ENCODE peak calls at places on chromosomes 11 and 22, in five cellular contexts. F, V, X, A and L are unnamed samples.

GRCh38 chr11:64971421-64972233 is at the start of gene MAJIN:
- DNase-seq in V (no peak), F (peak), A (peak), X (no peak), L (peak)

GRCh38 chr11:94449437-94449836 is 44.2 kb downstream of the MRE11 start:
- DNase-seq in X (no peak), A (no peak), V (no peak), F (peak), L (no peak)

GRCh38 chr11:122811721-122812120 is 26.6 kb upstream of the CRTAM start:
- DNase-seq in A (no peak), X (no peak), V (no peak), F (no peak), L (no peak)

GRCh38 chr11:41784513-41785335 is 325.3 kb upstream of the LRRC4C start:
- DNase-seq in F (no peak), A (no peak), X (no peak), V (no peak), L (no peak)

GRCh38 chr11:92154611-92155010 is 70.0 kb upstream of the FAT3 start:
- DNase-seq in A (no peak), V (no peak), F (no peak), X (no peak), L (no peak)

GRCh38 chr11:67354314-67355022 is 1.1 kb upstream of the POLD4 start:
- DNase-seq in F (peak), V (no peak), A (no peak), X (no peak), L (no peak)

GRCh38 chr11:126137146-126137545 is 74.3 kb downstream of the RPUSD4 start:
- DNase-seq in V (no peak), A (no peak), F (no peak), X (no peak), L (no peak)

GRCh38 chr11:132999519-132999918 is 532.8 kb downstream of the OPCML start:
- DNase-seq in F (no peak), A (no peak), V (no peak), X (no peak), L (no peak)

GRCh38 chr22:29478326-29479276 is 1.4 kb upstream of the NEFH start:
- DNase-seq in V (peak), X (no peak), A (no peak), F (peak), L (no peak)

GRCh38 chr11:41895106-41895505 is 435.7 kb upstream of the LRRC4C start:
- DNase-seq in X (no peak), F (no peak), A (no peak), V (no peak), L (no peak)

GRCh38 chr11:2702771-2703486 is 3.1 kb upstream of the KCNQ1OT1 start:
- DNase-seq in F (no peak), X (no peak), V (no peak), A (no peak), L (no peak)

GRCh38 chr11:95487391-95487790 is 256.4 kb upstream of the SESN3 start:
- DNase-seq in X (no peak), F (no peak), A (no peak), V (no peak), L (no peak)

GRCh38 chr11:126446581-126446980 is 91.1 kb downstream of the ST3GAL4 start:
- DNase-seq in A (no peak), F (no peak), V (no peak), X (no peak), L (no peak)

GRCh38 chr11:86577663-86578636 is 94.5 kb downstream of the ME3 start:
- DNase-seq in A (no peak), F (peak), X (no peak), V (no peak), L (no peak)

GRCh38 chr22:24803064-24803542 is 2.9 kb upstream of the SGSM1 start:
- DNase-seq in V (peak), X (peak), A (peak), F (peak), L (peak)

GRCh38 chr11:86523738-86524602 is 148.4 kb downstream of the ME3 start:
- DNase-seq in A (no peak), V (no peak), F (peak), X (no peak), L (no peak)

GRCh38 chr11:64304316-64305072 is 830 bp upstream of the ESRRA start:
- DNase-seq in X (peak), V (peak), F (peak), A (peak), L (peak)

GRCh38 chr11:26599421-26599820 is 27.4 kb upstream of the MUC15 start:
- DNase-seq in V (no peak), F (peak), A (no peak), X (no peak), L (no peak)

GRCh38 chr22:45475063-45475747 is 27.5 kb upstream of the FBLN1 start:
- DNase-seq in F (peak), V (no peak), A (no peak), X (no peak), L (no peak)

GRCh38 chr22:43401233-43401632 is 10.6 kb upstream of the MPPED1 start:
- DNase-seq in X (no peak), F (no peak), V (no peak), A (no peak), L (no peak)

GRCh38 chr11:66465371-66466224 is 1.1 kb upstream of the PELI3 start:
- DNase-seq in X (no peak), V (no peak), A (no peak), F (no peak), L (no peak)

GRCh38 chr11:66884443-66884842 is 27.6 kb downstream of the LRFN4 start:
- DNase-seq in V (no peak), X (no peak), A (no peak), F (no peak), L (no peak)

GRCh38 chr11:69801513-69802335 is 17.5 kb downstream of the FGF3 start:
- DNase-seq in F (peak), A (peak), X (no peak), V (peak), L (peak)

GRCh38 chr11:69123593-69124545 is 31.9 kb upstream of the SMIM38 start:
- DNase-seq in X (no peak), F (no peak), A (no peak), V (no peak), L (no peak)

GRCh38 chr11:61949169-61950034 is 749 bp upstream of the BEST1 start:
- DNase-seq in X (peak), A (peak), V (no peak), F (peak), L (no peak)

GRCh38 chr11:1926156-1927031 is 6.9 kb downstream of the TNNT3 start:
- DNase-seq in F (no peak), X (no peak), A (no peak), V (no peak), L (no peak)

GRCh38 chr22:27798526-27799333 is 2.8 kb downstream of the MN1 start:
- DNase-seq in X (no peak), V (no peak), A (no peak), F (peak), L (no peak)

GRCh38 chr11:2569321-2569721 is 124.5 kb downstream of the KCNQ1 start:
- DNase-seq in F (no peak), A (no peak), V (no peak), X (peak), L (no peak)

GRCh38 chr11:45606514-45607024 is 58.9 kb downstream of the CHST1 start:
- DNase-seq in F (no peak), V (peak), X (no peak), A (peak), L (no peak)

GRCh38 chr22:29512031-29512430 is 32.0 kb downstream of the NEFH start:
- DNase-seq in V (no peak), A (no peak), F (no peak), X (no peak), L (no peak)

GRCh38 chr11:124865902-124866851 is 945 bp downstream of the ROBO3 start:
- DNase-seq in A (no peak), V (peak), X (peak), F (peak), L (peak)
- TF ChIP-seq CTCF in A (peak), V (peak), X (peak), F (peak), L (peak)

GRCh38 chr22:22802346-22802970 is 85.2 kb upstream of the IGLL5 start:
- DNase-seq in X (peak), V (no peak), A (no peak), F (peak), L (no peak)
- TF ChIP-seq CTCF in X (peak), V (no peak), A (peak), F (peak), L (peak)

GRCh38 chr11:10413268-10413667 is 41.8 kb upstream of the AMPD3 start:
- DNase-seq in X (peak), F (peak), A (no peak), V (no peak), L (no peak)
- TF ChIP-seq CTCF in X (peak), F (peak), A (peak), V (no peak), L (no peak)

DNA sequence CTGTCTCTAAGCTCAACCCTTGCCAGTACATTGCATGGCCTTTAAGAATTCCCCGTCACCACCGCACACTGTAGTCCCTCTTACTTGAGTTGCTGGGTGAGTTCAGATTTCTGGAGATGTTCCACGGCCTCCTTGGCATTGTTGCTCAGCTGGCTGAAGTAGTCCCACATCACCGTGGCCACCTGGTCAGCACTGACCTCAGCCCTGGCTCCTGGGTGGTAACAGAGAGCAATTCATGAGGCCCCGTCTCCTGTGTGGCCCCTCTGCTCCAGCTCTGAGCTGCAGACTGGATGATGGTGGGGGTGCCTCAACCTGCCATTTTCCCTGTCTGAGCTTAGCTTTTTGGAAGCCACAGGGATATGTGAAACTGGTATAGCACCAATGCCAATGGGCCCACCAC is 529 bp downstream of the APOA4 start:
- DNase-seq in V (no peak), F (no peak), A (no peak), X (no peak), L (no peak)
- TF ChIP-seq CTCF in V (no peak), F (no peak), A (no peak), X (no peak), L (no peak)

GRCh38 chr22:17754233-17754925 is 19.9 kb downstream of the BID start:
- DNase-seq in V (no peak), A (no peak), X (no peak), F (no peak), L (no peak)
- TF ChIP-seq CTCF in V (no peak), A (peak), X (peak), F (peak), L (no peak)

GRCh38 chr22:40679964-40680818 is 907 bp downstream of the MCHR1 start:
- DNase-seq in X (no peak), A (no peak), V (peak), F (peak), L (no peak)
- TF ChIP-seq CTCF in X (no peak), A (peak), V (no peak), F (peak), L (no peak)

DNA sequence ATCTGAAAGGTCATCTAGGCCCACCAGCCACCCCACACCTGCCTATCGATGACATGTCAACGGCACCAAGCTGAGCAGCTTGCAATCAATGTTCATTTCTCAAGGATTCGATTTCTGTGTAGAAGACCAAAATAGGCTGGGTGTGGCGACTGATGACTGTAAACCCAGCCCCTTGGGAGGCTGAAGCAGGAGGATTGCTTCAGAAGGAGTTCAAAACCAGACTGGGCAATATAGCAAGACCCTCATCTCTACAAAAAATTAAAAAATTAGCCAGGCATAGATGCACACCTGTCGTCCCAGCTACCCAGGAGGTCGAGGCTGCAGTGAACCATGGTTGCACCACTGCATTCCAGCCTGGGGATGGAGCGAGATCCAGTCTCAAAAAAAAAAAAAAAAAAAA is 108.7 kb downstream of the MICAL3 start:
- DNase-seq in V (no peak), X (no peak), F (no peak), A (no peak), L (no peak)
- TF ChIP-seq CTCF in V (no peak), X (no peak), F (no peak), A (no peak), L (no peak)

GRCh38 chr22:46844606-46845210 is 82.3 kb downstream of the TBC1D22A start:
- DNase-seq in V (no peak), A (no peak), F (no peak), X (no peak), L (no peak)

GRCh38 chr22:46846832-46847355 is 84.4 kb downstream of the TBC1D22A start:
- DNase-seq in X (no peak), A (no peak), F (peak), V (no peak), L (no peak)

GRCh38 chr22:46843691-46844297 is 81.3 kb downstream of the TBC1D22A start:
- DNase-seq in X (no peak), A (no peak), F (no peak), V (no peak), L (no peak)

GRCh38 chr22:46846154-46846831 is 83.8 kb downstream of the TBC1D22A start:
- DNase-seq in A (no peak), V (no peak), F (no peak), X (no peak), L (no peak)

GRCh38 chr22:46845281-46846153 is 83.1 kb downstream of the TBC1D22A start:
- DNase-seq in A (no peak), V (no peak), X (no peak), F (peak), L (no peak)
- TF ChIP-seq CTCF in A (peak), V (no peak), X (no peak), F (peak), L (peak)

DNA sequence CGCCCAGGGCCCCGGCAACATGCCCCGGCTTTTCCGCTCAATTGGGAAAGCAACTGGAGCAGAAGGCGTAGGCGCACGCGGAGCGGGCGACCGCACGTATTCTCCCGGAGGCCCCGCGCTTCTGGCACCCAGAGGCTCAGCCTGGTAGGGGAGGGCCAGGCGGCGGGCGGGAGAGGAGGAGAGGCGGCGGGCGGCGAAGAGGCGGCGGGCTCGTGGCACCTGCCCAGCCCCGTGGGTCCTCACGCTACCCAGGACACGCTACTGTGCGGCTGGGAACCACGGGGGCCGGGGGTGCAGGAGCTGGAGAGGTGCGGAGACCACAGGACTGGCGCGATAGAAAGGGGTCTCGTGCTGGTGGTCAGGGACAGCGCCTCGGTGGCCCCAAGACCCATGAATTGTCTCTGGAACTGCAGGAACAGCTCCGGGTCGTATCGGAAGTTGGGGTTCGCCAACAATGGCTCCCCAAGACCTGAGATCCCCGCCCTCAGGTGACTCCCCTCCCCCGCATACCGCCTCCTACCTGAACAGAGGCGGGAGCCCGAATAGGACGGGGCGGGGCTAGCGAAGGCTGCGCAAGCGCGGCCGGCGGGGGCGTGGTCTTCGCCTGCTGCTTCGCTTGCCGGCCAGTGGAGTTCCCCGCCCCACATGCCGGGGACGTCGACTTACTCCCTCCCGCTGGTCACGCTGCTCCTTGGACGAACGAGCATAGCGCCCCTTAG is at the start of gene SLC37A4:
- DNase-seq in V (peak), X (peak), A (peak), F (peak), L (peak)
- TF ChIP-seq CTCF in V (peak), X (peak), A (peak), F (no peak), L (peak)

GRCh38 chr11:11621881-11622706 is at the start of gene GALNT18:
- DNase-seq in X (peak), A (peak), V (peak), F (peak), L (peak)

GRCh38 chr11:11622772-11623531 is 1.1 kb upstream of the GALNT18 start:
- DNase-seq in V (no peak), F (no peak), A (no peak), X (no peak), L (no peak)

GRCh38 chr11:11620966-11621880 is 582 bp downstream of the GALNT18 start:
- DNase-seq in X (peak), F (peak), A (no peak), V (no peak), L (peak)

GRCh38 chr11:11620251-11620965 is 1.4 kb downstream of the GALNT18 start:
- DNase-seq in A (no peak), V (peak), X (no peak), F (no peak), L (peak)

DNA sequence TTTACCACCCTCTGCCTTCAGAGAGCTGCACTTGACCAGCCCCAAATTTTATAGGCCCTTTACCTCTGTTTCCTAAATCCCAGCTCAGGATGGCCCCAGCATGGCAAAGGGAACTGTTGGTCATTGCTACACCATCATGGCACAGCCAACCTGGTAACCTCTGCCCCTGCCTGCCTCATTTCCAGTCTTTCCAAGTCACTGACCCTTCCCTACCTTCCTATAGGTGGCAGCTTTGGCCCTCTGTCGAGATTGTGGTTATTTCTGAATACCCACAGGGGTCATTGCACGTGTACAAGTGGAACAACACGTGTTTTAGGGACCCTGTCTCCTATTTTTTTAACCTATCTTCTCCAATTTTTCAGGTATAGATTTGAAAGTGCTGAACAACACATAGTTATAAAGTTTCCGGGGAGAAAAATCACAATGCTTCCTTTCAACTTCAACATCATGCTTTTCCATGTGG is 2.8 kb downstream of the GALNT18 start:
- DNase-seq in A (no peak), V (peak), F (no peak), X (no peak), L (no peak)
- TF ChIP-seq CTCF in A (peak), V (no peak), F (no peak), X (peak), L (no peak)